ENCODE peak calls at places on chromosomes 6 and 20, in six cellular contexts. P is upper lobe of left lung, U is HCT116, F is HepG2, H is K562, Z is GM12878. R is an unnamed sample.

GRCh38 chr6:118061666-118062065 is 154.6 kb downstream of the SLC35F1 start:
- ATAC-seq in Z (no peak), P (no peak), H (no peak), U (no peak), F (no peak), R (no peak)

GRCh38 chr6:139644821-139645220 is 270.4 kb upstream of the CITED2 start:
- ATAC-seq in F (no peak), Z (no peak), P (no peak), U (no peak), H (no peak), R (peak; percentile 90)

GRCh38 chr6:143778926-143779325 is 64.2 kb upstream of the LTV1 start:
- ATAC-seq in F (no peak), U (no peak), P (no peak), Z (no peak), H (no peak), R (no peak)

GRCh38 chr20:42432931-42433330 is 756.8 kb downstream of the PTPRT start:
- ATAC-seq in F (no peak), P (no peak), H (no peak), U (no peak), Z (no peak), R (peak; percentile 85)

GRCh38 chr20:40584128-40584819 is 104.8 kb downstream of the MAFB start:
- ATAC-seq in Z (no peak), H (no peak), U (no peak), P (peak; percentile 5), F (no peak), R (no peak)

GRCh38 chr20:61667056-61667792 is 398.5 kb downstream of the TAF4 start:
- ATAC-seq in U (no peak), H (no peak), F (no peak), Z (no peak), P (no peak), R (no peak)

GRCh38 chr20:2005359-2005758 is 11.5 kb upstream of the PDYN start:
- ATAC-seq in H (no peak), P (no peak), U (no peak), Z (no peak), F (no peak), R (no peak)

GRCh38 chr6:1798303-1798964 is 188.7 kb downstream of the FOXC1 start:
- ATAC-seq in U (no peak), Z (no peak), P (no peak), H (no peak), F (no peak), R (no peak)

GRCh38 chr20:62238569-62239277 is 402 bp downstream of the OSBPL2 start:
- ATAC-seq in P (no peak), U (peak; percentile 18), H (peak; percentile 8), F (peak; percentile 4), Z (peak; percentile 2), R (no peak)

GRCh38 chr6:168469198-168469943 is 28.4 kb downstream of the SMOC2 start:
- ATAC-seq in P (no peak), H (no peak), Z (no peak), U (no peak), F (peak; percentile 33), R (peak; percentile 51)

GRCh38 chr20:31641391-31641790 is 3.7 kb downstream of the COX4I2 start:
- ATAC-seq in H (no peak), P (no peak), U (no peak), Z (peak; percentile 65), F (no peak), R (no peak)

GRCh38 chr6:157287247-157287850 is 36.0 kb downstream of the TMEM242 start:
- ATAC-seq in U (no peak), Z (no peak), F (no peak), H (no peak), P (peak; percentile 47), R (no peak)

GRCh38 chr20:58850693-58851174 is at the start of gene GNAS-AS1:
- ATAC-seq in Z (peak; percentile 95), U (no peak), P (peak; percentile 66), F (no peak), H (peak; percentile 88), R (peak; percentile 68)

GRCh38 chr20:2300420-2300819 is 4.6 kb downstream of the TGM3 start:
- ATAC-seq in Z (no peak), U (no peak), P (no peak), H (peak; percentile 57), F (no peak), R (no peak)

GRCh38 chr6:37547564-37548061 is 47.9 kb upstream of the CCDC167 start:
- ATAC-seq in Z (peak; percentile 38), F (no peak), U (no peak), P (no peak), H (no peak), R (no peak)

GRCh38 chr20:21615617-21616080 is 89.8 kb upstream of the PAX1 start:
- ATAC-seq in F (peak; percentile 98), H (peak; percentile 89), P (peak; percentile 69), Z (peak; percentile 94), U (peak; percentile 98), R (peak; percentile 39)

GRCh38 chr6:139490482-139490881 is 116.0 kb upstream of the CITED2 start:
- ATAC-seq in Z (peak; percentile 44), F (peak; percentile 83), U (no peak), H (peak; percentile 78), P (no peak), R (no peak)

GRCh38 chr20:11235058-11235457 is 561.3 kb upstream of the JAG1 start:
- ATAC-seq in P (no peak), U (no peak), F (no peak), Z (peak; percentile 30), H (no peak), R (no peak)

GRCh38 chr20:49583669-49584417 is 15.9 kb upstream of the PTGIS start:
- ATAC-seq in P (peak; percentile 73), F (peak; percentile 95), Z (no peak), H (peak; percentile 78), U (peak; percentile 65), R (peak; percentile 88)

GRCh38 chr6:140276133-140276532 is 901.7 kb upstream of the CITED2 start:
- ATAC-seq in F (no peak), H (no peak), P (no peak), Z (peak; percentile 53), U (no peak), R (no peak)

GRCh38 chr20:49915380-49916145 is at the start of gene SPATA2:
- ATAC-seq in H (peak; percentile 90), F (peak; percentile 82), Z (peak; percentile 92), P (peak; percentile 93), U (peak; percentile 87), R (peak; percentile 97)

GRCh38 chr20:15705975-15706374 is 867.3 kb downstream of the KIF16B start:
- ATAC-seq in P (no peak), H (no peak), Z (no peak), U (no peak), F (no peak), R (no peak)

GRCh38 chr6:71181565-71181964 is 107.0 kb upstream of the OGFRL1 start:
- ATAC-seq in F (no peak), U (peak; percentile 98), P (no peak), H (no peak), Z (no peak), R (no peak)

GRCh38 chr6:161305860-161306259 is 32.0 kb upstream of the AGPAT4 start:
- ATAC-seq in U (no peak), F (no peak), Z (no peak), H (no peak), P (no peak), R (no peak)

GRCh38 chr6:34760108-34760507 is 2.8 kb downstream of the SNRPC start:
- ATAC-seq in F (no peak), U (no peak), Z (no peak), H (no peak), P (no peak), R (no peak)

GRCh38 chr6:74113901-74114300 is 417.9 kb downstream of the CD109 start:
- ATAC-seq in U (no peak), P (no peak), Z (no peak), F (no peak), H (no peak), R (no peak)

GRCh38 chr6:160882741-160883340 is 108.7 kb upstream of the MAP3K4 start:
- ATAC-seq in U (no peak), F (no peak), P (no peak), Z (no peak), H (no peak), R (peak; percentile 50)

GRCh38 chr20:47150403-47151152 is 205.9 kb downstream of the ZMYND8 start:
- ATAC-seq in H (peak; percentile 100), F (peak; percentile 97), P (peak; percentile 87), Z (peak; percentile 87), U (peak; percentile 100), R (peak; percentile 88)

GRCh38 chr6:82687855-82688254 is 324.2 kb downstream of the TPBG start:
- ATAC-seq in H (no peak), U (no peak), P (no peak), Z (no peak), F (no peak), R (no peak)

GRCh38 chr20:45362804-45363610 is at the start of gene SYS1:
- ATAC-seq in U (peak; percentile 85), F (peak; percentile 89), P (peak; percentile 94), Z (peak; percentile 85), H (peak; percentile 97), R (peak; percentile 92)
- TF ChIP-seq POLR2A in U (peak; percentile 76), F (peak; percentile 98), P (peak; percentile 97), Z (peak; percentile 94), H (peak; percentile 94), R (peak; percentile 84)

DNA sequence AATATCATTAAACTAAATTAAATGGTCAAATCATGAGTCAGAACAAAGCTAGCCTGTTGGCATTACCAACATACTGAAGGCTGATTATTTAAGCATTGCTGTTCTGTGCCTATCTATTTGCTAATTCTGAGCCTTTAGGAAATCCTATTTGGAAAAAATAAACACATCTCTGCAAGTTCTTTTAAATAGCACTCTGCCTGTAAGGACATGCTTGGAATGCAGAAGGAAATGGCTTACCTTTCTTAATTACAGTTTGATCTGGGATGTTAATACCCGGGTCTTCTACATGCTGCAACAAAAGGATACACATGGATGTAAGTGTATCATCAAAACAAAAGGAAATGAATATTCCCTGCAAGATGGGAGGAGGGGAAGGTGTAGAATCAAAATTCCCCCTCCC is 8.3 kb downstream of the TFAP2A start:
- ATAC-seq in F (no peak), H (no peak), P (no peak), Z (no peak), U (no peak), R (no peak)
- TF ChIP-seq POLR2AphosphoS5 in F (no peak), H (no peak), P (no peak), Z (no peak), U (no peak), R (no peak)

GRCh38 chr6:26194774-26195375 is 107.6 kb downstream of the HFE start:
- ATAC-seq in Z (no peak), P (no peak), H (no peak), U (no peak), F (no peak), R (no peak)
- TF ChIP-seq POLR2A in Z (no peak), P (no peak), H (no peak), U (no peak), F (no peak), R (no peak)

GRCh38 chr6:31770860-31771259 is 6.3 kb downstream of the VWA7 start:
- ATAC-seq in U (no peak), P (no peak), F (no peak), Z (no peak), H (no peak), R (no peak)

GRCh38 chr6:31767096-31767645 is 4.7 kb downstream of the SAPCD1 start:
- ATAC-seq in Z (no peak), P (no peak), U (no peak), H (no peak), F (no peak), R (no peak)

GRCh38 chr6:31769684-31770371 is 7.3 kb downstream of the VWA7 start:
- ATAC-seq in Z (peak; percentile 97), P (peak; percentile 88), H (peak; percentile 91), F (peak; percentile 61), U (peak; percentile 86), R (peak; percentile 51)

GRCh38 chr6:31765910-31766794 is 3.7 kb downstream of the SAPCD1 start:
- ATAC-seq in P (no peak), H (no peak), U (no peak), F (peak; percentile 95), Z (no peak), R (peak; percentile 58)

GRCh38 chr6:31768717-31769257 is 6.3 kb downstream of the SAPCD1 start:
- ATAC-seq in P (no peak), F (no peak), H (no peak), Z (no peak), U (no peak), R (no peak)
- TF ChIP-seq POLR2AphosphoS5 in P (no peak), F (no peak), H (no peak), Z (no peak), U (no peak), R (no peak)